ENCODE peak calls at places on chromosomes 2 and 18, in six cellular contexts. Q is transverse colon, W is left ventricle myocardium inferior, D is HCT116, U is NB4, L is adrenal gland. S is an unnamed sample.
A peak's percentile ranks its signal among the peaks of the same experiment; 100 is the strongest.

GRCh38 chr2:238404406-238405216 is 22.1 kb upstream of the ASB1 start:
- DNase-seq in Q (no peak), W (no peak), D (no peak), U (no peak), L (no peak), S (no peak)

GRCh38 chr2:180520816-180521595 is 459.4 kb upstream of the UBE2E3 start:
- DNase-seq in Q (no peak), W (no peak), D (peak; percentile 22), U (no peak), L (no peak), S (peak; percentile 14)

GRCh38 chr18:45920367-45920766 is 46.8 kb downstream of the EPG5 start:
- DNase-seq in Q (peak; percentile 60), W (peak; percentile 86), D (no peak), U (peak; percentile 5), L (peak; percentile 96), S (peak; percentile 61)

GRCh38 chr2:240922234-240922981 is 16.3 kb downstream of the CROCC2 start:
- DNase-seq in Q (peak; percentile 5), W (peak; percentile 10), D (no peak), U (no peak), L (peak; percentile 0), S (no peak)

GRCh38 chr2:152755029-152755428 is 36.6 kb downstream of the ARL6IP6 start:
- DNase-seq in Q (no peak), W (no peak), D (no peak), U (peak; percentile 11), L (peak; percentile 32), S (no peak)

GRCh38 chr2:215880970-215881369 is 132.4 kb downstream of the MREG start:
- DNase-seq in Q (no peak), W (no peak), D (no peak), U (no peak), L (no peak), S (no peak)

GRCh38 chr18:4230450-4231168 is 224.5 kb downstream of the DLGAP1 start:
- DNase-seq in Q (no peak), W (no peak), D (no peak), U (no peak), L (no peak), S (no peak)

GRCh38 chr2:201680743-201681142 is 17.7 kb downstream of the MPP4 start:
- DNase-seq in Q (no peak), W (no peak), D (peak; percentile 60), U (peak; percentile 33), L (no peak), S (no peak)

GRCh38 chr2:42569883-42570282 is 1.5 kb downstream of the MTA3 start:
- DNase-seq in Q (no peak), W (no peak), D (no peak), U (peak; percentile 52), L (no peak), S (no peak)

GRCh38 chr2:188869560-188869959 is 104.6 kb upstream of the COL3A1 start:
- DNase-seq in Q (no peak), W (no peak), D (no peak), U (no peak), L (no peak), S (no peak)

GRCh38 chr2:9778471-9779402 is 64.5 kb upstream of the TAF1B start:
- DNase-seq in Q (no peak), W (no peak), D (no peak), U (no peak), L (no peak), S (no peak)

GRCh38 chr2:98608962-98609604 is 694 bp downstream of the UNC50 start:
- DNase-seq in Q (peak; percentile 20), W (no peak), D (no peak), U (peak; percentile 41), L (peak; percentile 36), S (no peak)

GRCh38 chr2:179454443-179455218 is 190.0 kb upstream of the SESTD1 start:
- DNase-seq in Q (no peak), W (no peak), D (no peak), U (no peak), L (no peak), S (peak; percentile 77)

GRCh38 chr18:69840445-69840844 is 107.2 kb downstream of the CD226 start:
- DNase-seq in Q (no peak), W (no peak), D (no peak), U (no peak), L (no peak), S (no peak)

GRCh38 chr2:225100856-225101294 is 58.6 kb upstream of the DOCK10 start:
- DNase-seq in Q (no peak), W (no peak), D (peak; percentile 48), U (no peak), L (no peak), S (peak; percentile 79)

GRCh38 chr2:234884591-234884990 is 67.2 kb upstream of the SH3BP4 start:
- DNase-seq in Q (no peak), W (no peak), D (no peak), U (no peak), L (no peak), S (no peak)

GRCh38 chr2:212520340-212520739 is 18.3 kb downstream of the ERBB4 start:
- DNase-seq in Q (no peak), W (no peak), D (peak; percentile 7), U (no peak), L (no peak), S (no peak)

GRCh38 chr2:134431837-134432437 is 178.1 kb downstream of the MGAT5 start:
- DNase-seq in Q (no peak), W (no peak), D (no peak), U (no peak), L (no peak), S (no peak)

GRCh38 chr2:234448506-234449169 is 48.2 kb downstream of the ARL4C start:
- DNase-seq in Q (no peak), W (no peak), D (no peak), U (no peak), L (no peak), S (no peak)

GRCh38 chr2:81050580-81050979 is 746.0 kb upstream of the LRRTM1 start:
- DNase-seq in Q (no peak), W (no peak), D (no peak), U (no peak), L (no peak), S (no peak)

GRCh38 chr2:226002438-226002837 is 602.9 kb downstream of the NYAP2 start:
- DNase-seq in Q (no peak), W (no peak), D (peak; percentile 46), U (peak; percentile 93), L (peak; percentile 26), S (peak; percentile 54)

GRCh38 chr2:236871500-236872001 is 214.1 kb upstream of the COPS8 start:
- DNase-seq in Q (peak; percentile 52), W (peak; percentile 31), D (no peak), U (peak; percentile 91), L (peak; percentile 63), S (peak; percentile 98)

GRCh38 chr2:120436885-120437603 is 91.1 kb downstream of the INHBB start:
- DNase-seq in Q (no peak), W (no peak), D (peak; percentile 50), U (peak; percentile 60), L (peak; percentile 53), S (peak; percentile 12)

GRCh38 chr2:167192833-167193232 is 304.6 kb downstream of the XIRP2 start:
- DNase-seq in Q (no peak), W (no peak), D (no peak), U (no peak), L (no peak), S (no peak)

GRCh38 chr18:23837591-23837990 is 148.3 kb downstream of the LAMA3 start:
- DNase-seq in Q (no peak), W (peak; percentile 31), D (no peak), U (peak; percentile 24), L (peak; percentile 32), S (no peak)

GRCh38 chr18:31102020-31102684 is at the start of gene DSC2:
- DNase-seq in Q (peak; percentile 86), W (peak; percentile 26), D (no peak), U (no peak), L (peak; percentile 12), S (no peak)

GRCh38 chr2:17309741-17310339 is 208.4 kb downstream of the RAD51AP2 start:
- DNase-seq in Q (peak; percentile 15), W (no peak), D (peak; percentile 63), U (peak; percentile 64), L (peak; percentile 48), S (peak; percentile 5)
- TF ChIP-seq CTCF in Q (peak; percentile 39), W (peak; percentile 76), D (peak; percentile 75), U (peak; percentile 76), L (peak; percentile 61), S (peak; percentile 45)

DNA sequence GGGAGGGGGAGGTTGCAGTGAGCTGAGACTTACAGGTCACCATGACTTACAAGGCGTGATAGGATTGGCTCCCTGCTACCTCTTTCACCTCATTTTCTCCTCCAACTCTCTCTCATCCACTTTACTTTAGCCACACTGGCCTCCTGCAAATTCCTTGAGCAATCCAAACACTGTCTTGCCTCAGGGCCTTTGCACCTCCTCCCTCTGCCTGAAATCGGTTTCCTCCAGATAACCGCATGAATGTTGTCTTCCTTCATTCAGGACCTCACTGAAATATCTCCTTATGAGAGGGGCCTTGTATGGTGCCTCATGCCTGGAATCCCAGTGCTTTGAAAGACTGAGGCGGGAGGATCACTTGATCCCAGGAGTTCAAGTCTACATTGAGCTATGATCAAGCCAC is 21.8 kb downstream of the WNT10A start:
- DNase-seq in Q (no peak), W (no peak), D (no peak), U (no peak), L (no peak), S (no peak)
- H3K4me3 ChIP-seq in Q (no peak overlapping the region), W (no peak overlapping the region), D (no peak overlapping the region), U (no peak overlapping the region), L (no peak overlapping the region), S (no peak overlapping the region)

GRCh38 chr2:7127687-7128086 is 210.5 kb downstream of the RNF144A start:
- DNase-seq in Q (no peak), W (no peak), D (no peak), U (no peak), L (no peak), S (no peak)

DNA sequence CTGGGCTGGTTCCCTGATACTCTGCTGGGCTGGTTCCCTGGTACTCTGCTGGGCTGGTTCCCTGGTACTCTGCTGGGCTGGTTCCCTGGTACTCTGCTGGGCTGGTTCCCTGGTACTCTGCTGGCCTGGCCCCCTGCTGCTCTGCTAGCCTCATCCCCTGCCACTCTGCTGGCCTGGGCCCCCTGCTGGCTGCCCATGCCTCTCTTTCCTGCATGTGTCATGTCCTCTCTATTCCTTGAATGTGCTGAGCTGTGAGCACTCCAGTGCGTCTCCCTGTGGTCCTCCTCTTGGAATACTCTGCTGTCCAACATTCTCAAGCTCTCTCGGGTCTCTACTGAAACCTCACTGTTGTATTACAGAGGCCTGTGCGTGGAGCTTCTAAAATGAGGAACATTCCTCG is 216.3 kb downstream of the RNF144A start:
- DNase-seq in Q (no peak), W (no peak), D (no peak), U (peak; percentile 20), L (no peak), S (no peak)
- TF ChIP-seq CTCF in Q (no peak), W (no peak), D (peak; percentile 41), U (no peak), L (no peak), S (peak; percentile 28)

GRCh38 chr18:2881490-2882195 is 34.8 kb downstream of the EMILIN2 start:
- DNase-seq in Q (peak; percentile 43), W (peak; percentile 54), D (no peak), U (no peak), L (no peak), S (no peak)

GRCh38 chr18:2878656-2879330 is 32.0 kb downstream of the EMILIN2 start:
- DNase-seq in Q (no peak), W (no peak), D (no peak), U (no peak), L (no peak), S (no peak)

GRCh38 chr18:2882201-2882600 is 35.4 kb downstream of the EMILIN2 start:
- DNase-seq in Q (no peak), W (no peak), D (no peak), U (no peak), L (no peak), S (no peak)

GRCh38 chr18:2881088-2881487 is 34.3 kb downstream of the EMILIN2 start:
- DNase-seq in Q (no peak), W (no peak), D (no peak), U (peak; percentile 52), L (no peak), S (no peak)

GRCh38 chr18:2880473-2880872 is 33.7 kb downstream of the EMILIN2 start:
- DNase-seq in Q (no peak), W (no peak), D (no peak), U (no peak), L (no peak), S (no peak)
- H3K4me3 ChIP-seq in Q (no peak overlapping the region), W (no peak overlapping the region), D (no peak overlapping the region), U (no peak overlapping the region), L (no peak overlapping the region), S (no peak overlapping the region)